ENCODE peak calls at places on chromosome 14, in six cellular contexts. U, J, F, R, H and B are unnamed samples.

GRCh38 chr14:95353007-95353406 is 33.3 kb upstream of the CLMN start:
- DNase-seq in U (no peak), J (no peak), F (no peak), R (no peak), H (no peak), B (no peak)

GRCh38 chr14:64478634-64479250 is 13.4 kb downstream of the AKAP5 start:
- DNase-seq in U (no peak), J (no peak), F (no peak), R (no peak), H (no peak), B (no peak)

GRCh38 chr14:72812292-72812851 is 81.5 kb downstream of the DPF3 start:
- DNase-seq in U (no peak), J (peak; percentile 10), F (no peak), R (peak; percentile 27), H (no peak), B (no peak)

GRCh38 chr14:34247605-34248004 is 214.4 kb downstream of the SPTSSA start:
- DNase-seq in U (no peak), J (no peak), F (no peak), R (no peak), H (no peak), B (peak; percentile 14)

GRCh38 chr14:49972840-49973239 is 80.0 kb downstream of the ARF6 start:
- DNase-seq in U (no peak), J (peak; percentile 74), F (no peak), R (peak; percentile 36), H (peak; percentile 48), B (no peak)

GRCh38 chr14:54480830-54481562 is 7.8 kb downstream of the GMFB start:
- DNase-seq in U (no peak), J (no peak), F (no peak), R (no peak), H (no peak), B (no peak)

GRCh38 chr14:21529515-21529914 is 3.4 kb upstream of the SALL2 start:
- DNase-seq in U (no peak), J (no peak), F (no peak), R (no peak), H (no peak), B (no peak)

GRCh38 chr14:91996951-91997371 is 42.9 kb downstream of the TRIP11 start:
- DNase-seq in U (no peak), J (no peak), F (no peak), R (no peak), H (peak; percentile 52), B (no peak)

GRCh38 chr14:49679271-49679670 is 8.7 kb downstream of the POLE2 start:
- DNase-seq in U (no peak), J (no peak), F (no peak), R (no peak), H (no peak), B (no peak)

GRCh38 chr14:58703149-58703509 is 65.4 kb downstream of the DACT1 start:
- DNase-seq in U (no peak), J (peak; percentile 35), F (no peak), R (peak; percentile 30), H (no peak), B (no peak)

DNA sequence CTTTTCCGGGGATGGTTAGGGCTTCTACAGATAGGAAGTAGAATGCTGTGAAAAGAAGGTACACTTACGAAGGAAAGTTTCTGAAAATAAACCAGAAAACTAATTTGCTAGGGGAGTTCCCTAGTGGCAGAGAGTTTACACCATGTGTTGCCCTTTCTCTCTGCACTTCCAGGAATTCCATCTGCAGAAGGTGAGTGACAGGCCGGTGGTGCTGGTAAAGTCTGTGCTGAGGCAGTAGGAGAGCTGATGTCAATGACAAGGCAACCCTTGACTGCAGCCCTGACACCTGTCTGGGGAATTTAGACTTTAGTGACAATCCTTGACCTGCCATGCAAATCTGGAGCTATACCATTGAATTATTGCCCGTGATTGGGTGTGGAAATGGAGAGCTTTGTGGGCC is 687.8 kb downstream of the NRXN3 start:
- DNase-seq in U (no peak), J (no peak), F (no peak), R (no peak), H (no peak), B (no peak)
- TF ChIP-seq EP300 in U (no peak), J (no peak), F (no peak), R (no peak), H (no peak), B (no peak)

GRCh38 chr14:93369393-93370266 is 22.6 kb downstream of the COX8C start:
- DNase-seq in U (no peak), J (no peak), F (no peak), R (no peak), H (no peak), B (no peak)
- TF ChIP-seq POLR2AphosphoS5 in U (no peak), J (no peak), F (no peak), R (no peak), H (no peak), B (no peak)

GRCh38 chr14:105480807-105481801 is 5.6 kb upstream of the CRIP1 start:
- DNase-seq in U (peak; percentile 99), J (peak; percentile 92), F (peak; percentile 96), R (peak; percentile 91), H (peak; percentile 89), B (peak; percentile 96)
- H3K4me1 ChIP-seq in U (peaks cover 27% of the 10 kb centered on the region), J (peaks cover 76% of the 10 kb centered on the region), F (peaks cover 75% of the 10 kb centered on the region), R (peaks cover 73% of the 10 kb centered on the region), H (peaks cover 12% of the 10 kb centered on the region), B (peaks cover 98% of the 10 kb centered on the region)

GRCh38 chr14:69766984-69767368 is at the start of gene SRSF5:
- DNase-seq in U (peak; percentile 95), J (peak; percentile 97), F (peak; percentile 98), R (peak; percentile 97), H (peak; percentile 97), B (peak; percentile 99)
- TF ChIP-seq EP300 in U (no peak), J (no peak), F (peak; percentile 17), R (no peak), H (no peak), B (no peak)

GRCh38 chr14:61501714-61502458 is 180.5 kb downstream of the PRKCH start:
- DNase-seq in U (no peak), J (no peak), F (no peak), R (no peak), H (no peak), B (no peak)
- TF ChIP-seq POLR2AphosphoS5 in U (peak; percentile 82), J (no peak), F (no peak), R (no peak), H (no peak), B (no peak)

GRCh38 chr14:32167907-32168306 is 33.9 kb upstream of the RNU6-7 start:
- DNase-seq in U (no peak), J (no peak), F (no peak), R (no peak), H (no peak), B (no peak)

GRCh38 chr14:32171469-32171868 is 30.4 kb upstream of the RNU6-7 start:
- DNase-seq in U (no peak), J (no peak), F (no peak), R (no peak), H (no peak), B (no peak)

GRCh38 chr14:32166029-32166428 is 35.8 kb upstream of the RNU6-7 start:
- DNase-seq in U (no peak), J (no peak), F (no peak), R (no peak), H (no peak), B (no peak)

DNA sequence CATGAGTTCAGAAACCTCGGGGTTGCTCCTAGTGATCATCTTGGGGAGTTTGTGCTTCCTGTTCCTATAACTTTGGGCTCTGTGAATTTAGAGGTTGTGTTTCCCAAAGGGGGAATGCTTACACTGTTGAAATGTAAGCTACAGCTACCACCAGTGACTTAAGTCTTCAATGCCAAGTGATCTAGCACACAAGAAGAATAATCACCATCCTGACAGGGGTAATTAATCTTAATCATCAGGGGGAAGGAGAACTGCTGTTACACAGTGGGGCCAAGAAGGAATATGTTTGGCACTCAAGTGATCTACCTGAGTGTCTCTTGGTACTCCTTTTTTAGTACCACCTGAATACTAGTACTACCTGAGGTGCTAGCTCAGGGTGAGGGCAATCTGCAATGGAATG is 34.9 kb upstream of the RNU6-7 start:
- DNase-seq in U (no peak), J (no peak), F (no peak), R (no peak), H (no peak), B (no peak)
- H3K4me1 ChIP-seq in U (no peaks in the 10 kb centered on the region), J (no peaks in the 10 kb centered on the region), F (no peaks in the 10 kb centered on the region), R (no peaks in the 10 kb centered on the region), H (no peaks in the 10 kb centered on the region), B (no peaks in the 10 kb centered on the region)

GRCh38 chr14:103385153-103385993 is at the start of gene MARK3:
- DNase-seq in U (peak; percentile 96), J (peak; percentile 98), F (peak; percentile 98), R (peak; percentile 98), H (peak; percentile 96), B (peak; percentile 99)
- TF ChIP-seq EP300 in U (no peak), J (no peak), F (no peak), R (no peak), H (no peak), B (no peak)